ENCODE peak calls at places on chromosomes 3 and 15, in six cellular contexts. H is heart right ventricle; T is brain microvascular endothelial cell; F is AG04450; Z is CD4-positive, alpha-beta T cell; P is naive thymus-derived CD4-positive, alpha-beta T cell. Y is an unnamed sample.
A peak's percentile ranks its signal among the peaks of the same experiment; 100 is the strongest.

GRCh38 chr3:111577113-111577512 is 18.0 kb downstream of the ZBED2 start:
- DNase-seq in F (no peak), H (no peak), Z (no peak), T (no peak), P (no peak), Y (no peak)

GRCh38 chr3:79653242-79653830 is 114.5 kb downstream of the ROBO1 start:
- DNase-seq in T (no peak), H (no peak), P (no peak), F (no peak), Z (no peak), Y (no peak)

GRCh38 chr3:46293991-46294833 is 52.0 kb downstream of the CCR3 start:
- DNase-seq in P (no peak), T (no peak), F (no peak), H (no peak), Z (no peak), Y (no peak)

GRCh38 chr15:96341465-96342142 is 11.1 kb downstream of the NR2F2 start:
- DNase-seq in P (no peak), T (peak; percentile 6), Z (no peak), F (no peak), H (no peak), Y (no peak)

GRCh38 chr15:26212109-26212508 is 349.0 kb upstream of the ATP10A start:
- DNase-seq in P (no peak), T (no peak), Z (no peak), F (no peak), H (no peak), Y (no peak)

GRCh38 chr15:98504998-98505397 is 143.3 kb upstream of the IGF1R start:
- DNase-seq in T (no peak), Z (no peak), P (no peak), F (no peak), H (no peak), Y (no peak)

GRCh38 chr3:61560452-61561373 is 658 bp upstream of the PTPRG start:
- DNase-seq in F (peak; percentile 46), T (peak; percentile 74), P (no peak), H (peak; percentile 86), Z (no peak), Y (peak; percentile 72)

GRCh38 chr15:70091649-70092461 is 5.9 kb downstream of the TLE3 start:
- DNase-seq in P (no peak), T (no peak), Z (no peak), F (no peak), H (no peak), Y (no peak)

GRCh38 chr15:75104804-75105557 is 81.6 kb downstream of the PPCDC start:
- DNase-seq in P (no peak), F (peak; percentile 45), T (peak; percentile 85), H (peak; percentile 64), Z (no peak), Y (peak; percentile 59)

GRCh38 chr3:127788436-127788835 is 33.9 kb downstream of the MGLL start:
- DNase-seq in P (no peak), Z (no peak), H (no peak), T (no peak), F (no peak), Y (no peak)
- H3K27ac ChIP-seq in P (no peak overlapping the region), Z (no peak overlapping the region), H (no peak overlapping the region), T (no peak overlapping the region), F (no peak overlapping the region), Y (no peak overlapping the region)

GRCh38 chr15:82571722-82572222 is 31.5 kb upstream of the RPS17 start:
- DNase-seq in P (no peak), H (peak; percentile 64), Z (no peak), F (peak; percentile 39), T (peak; percentile 47), Y (peak; percentile 64)

GRCh38 chr15:82572986-82573385 is 32.7 kb upstream of the RPS17 start:
- DNase-seq in T (no peak), H (no peak), P (no peak), F (no peak), Z (no peak), Y (no peak)

GRCh38 chr15:82570721-82571519 is 30.7 kb upstream of the RPS17 start:
- DNase-seq in T (no peak), Z (no peak), H (no peak), F (no peak), P (no peak), Y (no peak)

GRCh38 chr15:82569834-82570233 is 29.6 kb upstream of the RPS17 start:
- DNase-seq in T (no peak), Z (no peak), P (no peak), H (no peak), F (no peak), Y (no peak)

GRCh38 chr15:82572311-82572710 is 32.1 kb upstream of the RPS17 start:
- DNase-seq in H (no peak), F (no peak), Z (no peak), T (no peak), P (no peak), Y (no peak)
- H3K27ac ChIP-seq in H (no peak overlapping the region), F (no peak overlapping the region), Z (no peak overlapping the region), T (no peak overlapping the region), P (no peak overlapping the region), Y (no peak overlapping the region)

DNA sequence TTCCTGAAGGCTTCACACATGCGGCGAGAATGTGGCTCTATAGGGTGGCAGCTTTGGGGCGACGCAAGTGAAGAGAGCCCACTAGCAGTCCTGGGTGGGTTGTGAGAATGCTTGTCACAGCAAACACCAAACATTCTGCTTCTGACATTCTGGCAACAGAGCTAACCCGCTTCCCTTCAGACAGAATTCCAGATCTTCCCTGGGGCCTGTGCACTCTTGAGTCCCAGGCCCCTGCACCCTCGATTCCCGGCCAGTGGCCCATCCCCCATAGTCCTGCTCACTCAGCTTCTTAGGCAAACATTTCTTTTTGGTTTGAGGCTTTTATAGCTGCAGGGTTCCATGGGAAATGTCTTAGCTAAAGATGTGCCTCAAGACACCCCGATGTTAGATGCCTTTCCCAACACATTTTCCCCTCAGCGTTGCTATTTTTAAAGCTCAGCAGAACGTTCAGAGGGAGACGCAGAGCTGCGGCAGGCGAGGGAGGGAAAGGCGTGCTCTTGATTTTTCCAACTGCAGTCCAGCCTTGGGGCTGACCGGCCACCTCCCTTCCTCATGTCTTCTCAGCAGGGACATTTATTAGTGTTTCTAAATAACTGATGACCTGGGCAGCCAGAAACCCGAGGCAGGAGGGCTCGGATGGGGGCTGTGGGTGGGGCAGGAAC is 35.2 kb downstream of the ABTB1 start:
- DNase-seq in H (peak; percentile 60), P (no peak), Z (no peak), F (no peak), T (no peak), Y (peak; percentile 26)
- H3K27ac ChIP-seq in H (peak overlapping the region; percentile 58), P (no peak overlapping the region), Z (no peak overlapping the region), F (no peak overlapping the region), T (no peak overlapping the region), Y (no peak overlapping the region)

DNA sequence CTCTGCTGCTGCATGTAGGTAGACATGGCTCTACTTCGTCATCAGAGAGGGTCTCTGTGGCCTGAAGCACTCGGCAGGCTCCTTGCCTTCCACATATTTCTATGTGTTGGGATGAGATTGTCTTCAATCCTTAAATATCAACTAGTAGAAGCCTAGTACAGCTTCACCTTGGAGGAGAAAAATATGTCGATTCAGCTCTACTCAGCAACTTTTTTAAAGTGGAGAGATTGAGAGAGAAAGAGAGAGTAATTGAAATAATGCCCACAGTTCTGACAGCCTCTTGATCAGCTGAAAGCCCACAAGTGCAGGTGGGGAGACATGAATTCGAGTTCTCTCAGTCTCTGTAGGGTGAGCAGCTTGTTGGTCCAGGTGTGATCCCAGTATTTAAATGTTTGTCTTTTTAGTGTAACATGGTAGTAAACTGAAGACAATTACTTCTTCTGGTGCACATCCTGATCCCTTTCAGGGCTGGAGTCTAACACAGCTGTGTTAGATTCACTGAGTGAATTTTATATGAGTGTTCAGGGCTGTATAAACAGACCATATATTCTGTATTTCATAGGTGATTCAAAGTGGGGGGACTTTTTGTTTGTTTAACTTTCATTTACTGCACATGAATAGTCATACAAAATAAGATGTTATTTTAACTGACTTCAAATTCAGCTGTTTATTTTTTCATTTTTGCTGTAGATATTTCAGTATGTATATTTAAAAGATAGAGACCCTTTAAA is 63.8 kb downstream of the ST6GAL1 start:
- DNase-seq in Z (no peak), P (no peak), T (no peak), H (no peak), F (no peak), Y (no peak)
- H3K27ac ChIP-seq in Z (no peak overlapping the region), P (no peak overlapping the region), T (no peak overlapping the region), H (no peak overlapping the region), F (peak overlapping the region; percentile 21), Y (no peak overlapping the region)

GRCh38 chr15:100722551-100723322 is 120.3 kb downstream of the ASB7 start:
- DNase-seq in F (no peak), Z (no peak), H (no peak), P (no peak), T (no peak), Y (no peak)
- H3K27ac ChIP-seq in F (peak overlapping the region; percentile 87), Z (no peak overlapping the region), H (no peak overlapping the region), P (no peak overlapping the region), T (peak overlapping the region; percentile 100), Y (peak overlapping the region; percentile 87)

DNA sequence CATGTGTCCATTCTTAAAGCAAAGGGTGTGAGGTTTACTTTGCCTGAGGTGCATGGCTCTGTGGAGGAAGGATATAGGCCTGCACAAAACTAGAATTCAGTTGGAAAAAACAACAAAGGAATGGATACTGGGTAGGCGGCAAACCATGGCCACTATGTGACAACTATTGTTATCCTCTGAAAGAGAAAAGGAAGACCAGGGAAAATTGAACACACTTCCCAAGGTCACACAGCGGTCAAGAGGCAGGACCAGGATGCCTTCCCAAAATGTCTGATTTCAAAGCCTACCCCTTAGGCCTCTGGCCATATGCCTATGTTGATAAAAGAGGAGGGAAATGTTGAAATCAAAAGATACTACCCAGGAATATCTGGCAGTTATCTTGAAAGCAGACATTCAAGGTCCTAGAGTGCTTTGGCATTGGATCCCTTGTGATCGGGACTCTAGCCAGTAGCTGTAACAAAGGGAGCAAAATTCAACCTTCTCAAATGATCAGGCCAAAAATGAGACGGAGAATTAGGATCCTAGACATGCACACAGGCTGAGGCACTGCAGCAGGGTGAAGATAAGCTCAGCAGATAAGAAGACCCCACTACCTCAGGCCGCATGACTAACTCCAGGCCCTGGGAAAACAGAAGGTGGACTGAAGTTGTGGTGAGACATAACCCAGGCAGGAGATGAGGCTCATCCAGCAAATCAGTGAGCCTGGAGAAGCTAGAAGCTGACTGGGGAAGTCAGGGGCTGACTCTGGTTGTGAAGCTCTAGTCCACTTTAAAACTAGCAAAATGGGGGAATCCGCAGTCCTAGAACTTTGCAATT is 292.2 kb downstream of the NEK10 start:
- DNase-seq in Z (no peak), T (no peak), H (no peak), F (no peak), P (no peak), Y (no peak)
- H3K27ac ChIP-seq in Z (no peak overlapping the region), T (no peak overlapping the region), H (no peak overlapping the region), F (no peak overlapping the region), P (no peak overlapping the region), Y (no peak overlapping the region)

GRCh38 chr15:100653608-100654007 is 51.2 kb downstream of the ASB7 start:
- DNase-seq in H (no peak), T (no peak), F (no peak), P (no peak), Z (no peak), Y (no peak)

GRCh38 chr15:100650685-100651084 is 48.3 kb downstream of the ASB7 start:
- DNase-seq in Z (no peak), F (no peak), H (no peak), T (no peak), P (no peak), Y (no peak)

GRCh38 chr15:100651253-100651652 is 48.9 kb downstream of the ASB7 start:
- DNase-seq in P (no peak), T (peak; percentile 12), Z (no peak), F (no peak), H (no peak), Y (no peak)
- H3K27ac ChIP-seq in P (no peak overlapping the region), T (no peak overlapping the region), Z (no peak overlapping the region), F (no peak overlapping the region), H (no peak overlapping the region), Y (no peak overlapping the region)